ENCODE peak calls at places on chromosomes 12 and 14, in nine cellular contexts. T, A, F, R, W, B, Z, V and K are unnamed samples.

GRCh38 chr14:105439710-105440553 is 20.3 kb downstream of the MTA1 start:
- DNase-seq in T (no peak), A (no peak), F (no peak), R (no peak), W (no peak), B (peak; percentile 68), Z (no peak), V (no peak), K (no peak)

GRCh38 chr14:58645641-58646040 is 7.9 kb downstream of the DACT1 start:
- DNase-seq in T (no peak), A (no peak), F (no peak), R (no peak), W (no peak), B (no peak), Z (no peak), V (no peak), K (no peak)

GRCh38 chr14:29663281-29663801 is 264.3 kb downstream of the PRKD1 start:
- DNase-seq in T (no peak), A (no peak), F (no peak), R (no peak), W (no peak), B (no peak), Z (no peak), V (no peak), K (no peak)

GRCh38 chr14:50388256-50388931 is 8.3 kb downstream of the CDKL1 start:
- DNase-seq in T (no peak), A (no peak), F (no peak), R (no peak), W (no peak), B (no peak), Z (no peak), V (no peak), K (peak; percentile 83)

GRCh38 chr14:64841121-64841611 is 38.5 kb downstream of the SPTB start:
- DNase-seq in T (no peak), A (no peak), F (no peak), R (no peak), W (no peak), B (no peak), Z (no peak), V (no peak), K (no peak)

GRCh38 chr14:54188036-54188666 is 208.7 kb upstream of the CDKN3 start:
- DNase-seq in T (no peak), A (no peak), F (no peak), R (no peak), W (no peak), B (no peak), Z (no peak), V (no peak), K (no peak)

GRCh38 chr12:11513288-11513687 is 117.9 kb upstream of the PRB2 start:
- DNase-seq in T (no peak), A (no peak), F (no peak), R (no peak), W (no peak), B (peak; percentile 66), Z (no peak), V (no peak), K (no peak)

GRCh38 chr12:6090786-6091185 is 33.7 kb downstream of the VWF start:
- DNase-seq in T (no peak), A (no peak), F (no peak), R (no peak), W (no peak), B (no peak), Z (no peak), V (no peak), K (no peak)

GRCh38 chr14:64407329-64407728 is 19.2 kb downstream of the MTHFD1 start:
- DNase-seq in T (no peak), A (no peak), F (no peak), R (no peak), W (no peak), B (no peak), Z (no peak), V (no peak), K (no peak)